ENCODE peak calls at places on chromosomes 6 and 20, in six cellular contexts. One of them, this sample, is unnamed.

GRCh38 chr6:41785689-41786450 is 1.6 kb upstream of the TOMM6 start:
- DNase-seq in HepG2: no peak
- DNase-seq in K562: no peak
- DNase-seq in endothelial cell of umbilical vein: no peak
- DNase-seq in GM12878: no peak
- DNase-seq in A549: no peak
- DNase-seq in this sample: no peak

GRCh38 chr20:61890210-61890609 is 175.5 kb downstream of the TAF4 start:
- DNase-seq in endothelial cell of umbilical vein: no peak
- DNase-seq in HepG2: no peak
- DNase-seq in K562: no peak
- DNase-seq in GM12878: no peak
- DNase-seq in A549: no peak
- DNase-seq in this sample: no peak

GRCh38 chr6:136541395-136541794 is 8.8 kb downstream of the MAP7 start:
- DNase-seq in K562: no peak
- DNase-seq in HepG2: no peak
- DNase-seq in endothelial cell of umbilical vein: no peak
- DNase-seq in A549: no peak
- DNase-seq in GM12878: no peak
- DNase-seq in this sample: no peak

GRCh38 chr6:89298680-89299450 is 16.2 kb downstream of the GABRR2 start:
- DNase-seq in endothelial cell of umbilical vein: peak; percentile 26
- DNase-seq in GM12878: peak; percentile 52
- DNase-seq in K562: no peak
- DNase-seq in HepG2: peak; percentile 51
- DNase-seq in A549: peak; percentile 18
- DNase-seq in this sample: peak; percentile 64

GRCh38 chr6:14240411-14241166 is 123.0 kb downstream of the CD83 start:
- DNase-seq in K562: no peak
- DNase-seq in A549: no peak
- DNase-seq in endothelial cell of umbilical vein: no peak
- DNase-seq in GM12878: no peak
- DNase-seq in HepG2: no peak
- DNase-seq in this sample: no peak

GRCh38 chr6:3335169-3335568 is 76.4 kb downstream of the PSMG4 start:
- DNase-seq in A549: no peak
- DNase-seq in endothelial cell of umbilical vein: no peak
- DNase-seq in HepG2: no peak
- DNase-seq in GM12878: no peak
- DNase-seq in K562: no peak
- DNase-seq in this sample: no peak

GRCh38 chr6:11586574-11586973 is 49.0 kb downstream of the TMEM170B start:
- DNase-seq in GM12878: no peak
- DNase-seq in endothelial cell of umbilical vein: peak; percentile 70
- DNase-seq in A549: peak; percentile 19
- DNase-seq in K562: no peak
- DNase-seq in HepG2: no peak
- DNase-seq in this sample: no peak

GRCh38 chr6:56808871-56809359 is 146.0 kb upstream of the BEND6 start:
- DNase-seq in HepG2: no peak
- DNase-seq in GM12878: no peak
- DNase-seq in K562: no peak
- DNase-seq in A549: peak; percentile 80
- DNase-seq in endothelial cell of umbilical vein: no peak
- DNase-seq in this sample: no peak

GRCh38 chr6:105994522-105995402 is 91.4 kb upstream of the PRDM1 start:
- DNase-seq in HepG2: no peak
- DNase-seq in GM12878: no peak
- DNase-seq in A549: peak; percentile 39
- DNase-seq in endothelial cell of umbilical vein: peak; percentile 34
- DNase-seq in K562: no peak
- DNase-seq in this sample: peak; percentile 89

DNA sequence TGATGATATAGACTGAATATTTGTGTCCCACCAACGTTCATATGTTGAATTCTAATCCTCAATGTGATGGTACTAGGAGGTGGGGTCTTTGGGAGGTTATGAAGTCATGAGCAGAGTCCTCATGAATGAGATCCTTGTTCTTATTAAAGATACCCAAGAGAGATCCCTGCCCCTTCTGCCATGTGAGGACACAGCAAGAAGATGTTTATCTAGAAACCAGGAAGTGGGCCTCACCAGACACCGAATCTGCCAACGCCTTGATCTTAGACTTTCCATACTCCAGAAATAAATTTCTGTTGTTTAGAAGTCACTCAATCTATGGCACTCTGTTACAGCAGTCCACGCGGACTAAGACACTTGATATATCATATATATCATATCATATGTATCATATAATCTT is 67.7 kb upstream of the GCM1 start:
- DNase-seq in HepG2: no peak
- DNase-seq in GM12878: no peak
- DNase-seq in A549: no peak
- DNase-seq in endothelial cell of umbilical vein: no peak
- DNase-seq in K562: no peak
- DNase-seq in this sample: peak; percentile 68
- H3K4me3 ChIP-seq in HepG2: no peak overlapping the region
- H3K4me3 ChIP-seq in GM12878: no peak overlapping the region
- H3K4me3 ChIP-seq in A549: no peak overlapping the region
- H3K4me3 ChIP-seq in endothelial cell of umbilical vein: no peak overlapping the region
- H3K4me3 ChIP-seq in K562: no peak overlapping the region
- H3K4me3 ChIP-seq in this sample: no peak overlapping the region

GRCh38 chr6:39402239-39402751 is 79.8 kb upstream of the KCNK16 start:
- DNase-seq in endothelial cell of umbilical vein: no peak
- DNase-seq in HepG2: no peak
- DNase-seq in A549: no peak
- DNase-seq in K562: no peak
- DNase-seq in GM12878: no peak
- DNase-seq in this sample: no peak

GRCh38 chr6:39401376-39401775 is 78.9 kb upstream of the KCNK16 start:
- DNase-seq in A549: no peak
- DNase-seq in HepG2: no peak
- DNase-seq in endothelial cell of umbilical vein: no peak
- DNase-seq in GM12878: no peak
- DNase-seq in K562: no peak
- DNase-seq in this sample: no peak

GRCh38 chr6:39400026-39400425 is 77.5 kb upstream of the KCNK16 start:
- DNase-seq in A549: no peak
- DNase-seq in endothelial cell of umbilical vein: no peak
- DNase-seq in HepG2: no peak
- DNase-seq in GM12878: no peak
- DNase-seq in K562: no peak
- DNase-seq in this sample: no peak

GRCh38 chr6:39393075-39393474 is 70.6 kb upstream of the KCNK16 start:
- DNase-seq in K562: no peak
- DNase-seq in HepG2: no peak
- DNase-seq in endothelial cell of umbilical vein: no peak
- DNase-seq in GM12878: no peak
- DNase-seq in A549: no peak
- DNase-seq in this sample: no peak

DNA sequence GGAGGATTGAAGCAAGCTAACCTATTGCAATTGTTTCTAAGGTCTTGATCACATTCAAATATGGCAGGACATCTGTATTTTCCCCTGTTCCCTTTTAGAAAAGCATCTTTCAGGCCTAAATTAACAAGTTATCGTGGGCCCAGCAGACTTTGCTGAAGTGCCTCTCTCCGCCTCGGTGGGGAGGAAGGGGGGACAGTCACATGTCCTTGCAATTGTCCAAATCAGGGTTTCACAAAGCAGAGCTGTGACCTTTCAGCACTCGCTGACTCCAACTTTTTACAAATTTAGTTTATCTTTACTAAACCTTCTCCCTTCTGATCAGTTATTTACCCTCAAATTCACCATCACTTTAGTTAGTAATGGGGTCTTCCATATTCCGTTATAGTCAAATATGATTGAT is 74.4 kb upstream of the KCNK16 start:
- DNase-seq in K562: no peak
- DNase-seq in endothelial cell of umbilical vein: no peak
- DNase-seq in A549: no peak
- DNase-seq in GM12878: no peak
- DNase-seq in HepG2: no peak
- DNase-seq in this sample: no peak
- TF ChIP-seq MYC in K562: no peak
- TF ChIP-seq MYC in endothelial cell of umbilical vein: no peak
- TF ChIP-seq MYC in A549: no peak
- TF ChIP-seq MYC in GM12878: no peak
- TF ChIP-seq MYC in HepG2: no peak
- TF ChIP-seq MYC in this sample: no peak

GRCh38 chr20:437787-438486 is 24.4 kb downstream of the TBC1D20 start:
- DNase-seq in GM12878: no peak
- DNase-seq in A549: no peak
- DNase-seq in endothelial cell of umbilical vein: peak; percentile 8
- DNase-seq in HepG2: no peak
- DNase-seq in K562: no peak
- DNase-seq in this sample: no peak

GRCh38 chr20:436476-436875 is 25.9 kb downstream of the TBC1D20 start:
- DNase-seq in A549: no peak
- DNase-seq in GM12878: no peak
- DNase-seq in K562: no peak
- DNase-seq in HepG2: no peak
- DNase-seq in endothelial cell of umbilical vein: no peak
- DNase-seq in this sample: no peak

GRCh38 chr20:440636-441035 is 21.7 kb downstream of the TBC1D20 start:
- DNase-seq in GM12878: no peak
- DNase-seq in HepG2: no peak
- DNase-seq in K562: no peak
- DNase-seq in A549: no peak
- DNase-seq in endothelial cell of umbilical vein: no peak
- DNase-seq in this sample: no peak

GRCh38 chr20:440148-440547 is 22.2 kb downstream of the TBC1D20 start:
- DNase-seq in endothelial cell of umbilical vein: no peak
- DNase-seq in A549: no peak
- DNase-seq in HepG2: no peak
- DNase-seq in GM12878: no peak
- DNase-seq in K562: no peak
- DNase-seq in this sample: no peak

DNA sequence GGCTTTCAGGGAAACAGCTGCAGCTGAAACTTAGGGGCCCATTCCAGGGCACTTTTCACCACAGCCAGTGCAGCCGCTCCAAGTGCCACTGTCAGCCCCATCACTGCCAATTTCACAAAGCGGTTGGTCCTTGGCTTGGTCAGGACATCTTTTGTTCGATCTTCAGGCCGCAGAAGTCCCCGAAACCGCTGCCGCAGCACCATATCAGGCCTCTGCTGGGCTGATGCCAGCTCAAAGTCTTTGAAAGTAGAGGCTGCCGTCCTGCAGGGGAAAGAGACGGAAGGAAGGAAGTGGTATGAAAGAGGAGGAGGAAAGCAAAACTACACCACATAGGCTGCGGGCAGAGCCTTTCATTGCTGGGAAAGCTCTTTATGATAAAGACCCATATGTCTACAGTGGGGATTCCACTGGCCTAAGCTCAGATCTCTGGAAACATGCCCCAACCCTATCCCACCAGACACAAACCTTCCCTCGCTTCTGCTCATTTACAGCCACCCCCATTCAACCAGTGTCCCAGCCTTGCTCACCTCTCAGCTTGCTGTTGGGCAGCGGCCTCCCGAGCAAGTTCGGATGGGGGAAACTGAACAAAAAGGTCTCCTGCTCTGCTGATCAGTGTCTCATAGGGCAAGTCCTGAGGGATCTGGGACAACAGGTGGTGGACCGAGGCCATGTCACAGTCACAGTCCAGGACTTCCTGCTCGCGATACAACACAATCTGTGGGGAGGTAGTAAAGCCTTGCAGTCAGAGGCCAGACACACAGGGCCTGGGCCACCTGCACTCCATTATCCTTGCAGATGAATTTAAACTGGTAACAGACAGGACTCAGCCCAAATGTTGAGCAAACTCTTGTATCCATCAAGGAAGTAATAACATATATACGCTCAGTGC is 23.5 kb downstream of the TBC1D20 start:
- DNase-seq in K562: no peak
- DNase-seq in HepG2: no peak
- DNase-seq in endothelial cell of umbilical vein: peak; percentile 55
- DNase-seq in A549: no peak
- DNase-seq in GM12878: peak; percentile 13
- DNase-seq in this sample: no peak
- TF ChIP-seq MAX in K562: no peak
- TF ChIP-seq MAX in HepG2: no peak
- TF ChIP-seq MAX in endothelial cell of umbilical vein: no peak
- TF ChIP-seq MAX in A549: no peak
- TF ChIP-seq MAX in GM12878: no peak
- TF ChIP-seq MAX in this sample: no peak

GRCh38 chr6:21676769-21677168 is 83.2 kb downstream of the SOX4 start:
- DNase-seq in HepG2: no peak
- DNase-seq in endothelial cell of umbilical vein: no peak
- DNase-seq in GM12878: no peak
- DNase-seq in K562: no peak
- DNase-seq in A549: no peak
- DNase-seq in this sample: no peak
- H3K4me3 ChIP-seq in HepG2: no peak overlapping the region
- H3K4me3 ChIP-seq in endothelial cell of umbilical vein: no peak overlapping the region
- H3K4me3 ChIP-seq in GM12878: no peak overlapping the region
- H3K4me3 ChIP-seq in K562: no peak overlapping the region
- H3K4me3 ChIP-seq in A549: no peak overlapping the region
- H3K4me3 ChIP-seq in this sample: no peak overlapping the region

GRCh38 chr6:43185391-43185790 is 3.4 kb downstream of the CUL9 start:
- DNase-seq in K562: no peak
- DNase-seq in A549: no peak
- DNase-seq in GM12878: no peak
- DNase-seq in HepG2: no peak
- DNase-seq in endothelial cell of umbilical vein: no peak
- DNase-seq in this sample: no peak
- TF ChIP-seq MYC in K562: no peak
- TF ChIP-seq MYC in A549: no peak
- TF ChIP-seq MYC in GM12878: no peak
- TF ChIP-seq MYC in HepG2: no peak
- TF ChIP-seq MYC in endothelial cell of umbilical vein: no peak
- TF ChIP-seq MYC in this sample: no peak

This sample was measured in NB4.